ENCODE peak calls at places on chromosomes 7 and 10, in five cellular contexts. B is iris pigment epithelial cell, T is endothelial cell, R is GM18507, Z is MV-4-11. S is an unnamed sample.

GRCh38 chr10:47420305-47421056 is 36.4 kb upstream of the ZNF488 start:
- DNase-seq in B (no peak), T (no peak), R (no peak), Z (no peak), S (no peak)

GRCh38 chr10:47026301-47027107 is 115.3 kb downstream of the PTPN20 start:
- DNase-seq in B (no peak), T (peak; percentile 2), R (no peak), Z (no peak), S (no peak)

GRCh38 chr7:30906520-30907240 is 5.0 kb upstream of the AQP1 start:
- DNase-seq in B (peak; percentile 9), T (no peak), R (no peak), Z (no peak), S (no peak)

GRCh38 chr7:137935849-137936508 is 65.9 kb downstream of the CREB3L2 start:
- DNase-seq in B (no peak), T (no peak), R (no peak), Z (peak; percentile 89), S (peak; percentile 83)

GRCh38 chr10:84310470-84310869 is 17.9 kb upstream of the CCSER2 start:
- DNase-seq in B (peak; percentile 77), T (no peak), R (no peak), Z (no peak), S (no peak)

GRCh38 chr7:73823873-73824597 is 6.8 kb upstream of the CLDN4 start:
- DNase-seq in B (no peak), T (no peak), R (no peak), Z (no peak), S (no peak)

GRCh38 chr10:104472505-104472904 is 118.9 kb downstream of the CFAP58 start:
- DNase-seq in B (peak; percentile 17), T (no peak), R (no peak), Z (no peak), S (no peak)

GRCh38 chr7:6159097-6159483 is 113.3 kb downstream of the CYTH3 start:
- DNase-seq in B (no peak), T (no peak), R (no peak), Z (no peak), S (no peak)

GRCh38 chr10:29012926-29013554 is 275.8 kb upstream of the LYZL1 start:
- DNase-seq in B (no peak), T (no peak), R (no peak), Z (no peak), S (no peak)

GRCh38 chr10:72292223-72292691 is 18.5 kb downstream of the DDIT4 start:
- DNase-seq in B (no peak), T (no peak), R (no peak), Z (no peak), S (no peak)

GRCh38 chr7:47536705-47537611 is 45.0 kb downstream of the TNS3 start:
- DNase-seq in B (peak; percentile 72), T (peak; percentile 25), R (no peak), Z (no peak), S (no peak)

GRCh38 chr7:142104550-142105527 is 6.7 kb upstream of the MGAM2 start:
- DNase-seq in B (peak; percentile 2), T (no peak), R (no peak), Z (peak; percentile 95), S (peak; percentile 18)